ENCODE peak calls at places on chromosomes 3 and 15, in seven cellular contexts. E is HepG2, W is K562, G is GM12891, V is GM12892, Y is GM12878, L is SK-N-SH. K is an unnamed sample.

GRCh38 chr3:52210550-52211046 is 12.6 kb downstream of the ALAS1 start:
- DNase-seq in E (peak), W (no peak), G (no peak), V (no peak), Y (no peak), L (no peak), K (no peak)

GRCh38 chr3:195701042-195701910 is 19.5 kb upstream of the MUC20 start:
- DNase-seq in E (no peak), W (no peak), G (no peak), V (no peak), Y (no peak), L (no peak), K (no peak)

GRCh38 chr3:141348848-141349247 is 19.5 kb upstream of the ZBTB38 start:
- DNase-seq in E (no peak), W (no peak), G (no peak), V (no peak), Y (no peak), L (no peak), K (no peak)

GRCh38 chr3:181265750-181266333 is 276.3 kb upstream of the DNAJC19 start:
- DNase-seq in E (no peak), W (no peak), G (no peak), V (no peak), Y (no peak), L (no peak), K (no peak)

GRCh38 chr3:99542771-99543518 is 95.4 kb upstream of the COL8A1 start:
- DNase-seq in E (no peak), W (no peak), G (no peak), V (no peak), Y (no peak), L (no peak), K (no peak)

GRCh38 chr15:51090753-51091152 is 4.0 kb downstream of the TNFAIP8L3 start:
- DNase-seq in E (no peak), W (no peak), G (no peak), V (no peak), Y (no peak), L (no peak), K (no peak)

GRCh38 chr3:32423956-32424558 is 32.4 kb downstream of the CMTM7 start:
- DNase-seq in E (no peak), W (peak), G (no peak), V (no peak), Y (no peak), L (no peak), K (no peak)

GRCh38 chr3:9727041-9727595 is 4.4 kb upstream of the BRPF1 start:
- DNase-seq in E (peak), W (peak), G (no peak), V (no peak), Y (no peak), L (peak), K (peak)

GRCh38 chr3:155462672-155463071 is 169.2 kb upstream of the STRIT1 start:
- DNase-seq in E (no peak), W (no peak), G (no peak), V (no peak), Y (no peak), L (no peak), K (no peak)

GRCh38 chr3:167605871-167606270 is 47.9 kb downstream of the WDR49 start:
- DNase-seq in E (no peak), W (no peak), G (no peak), V (no peak), Y (no peak), L (no peak), K (no peak)

GRCh38 chr3:8659242-8659641 is 14.6 kb upstream of the SSUH2 start:
- DNase-seq in E (no peak), W (no peak), G (no peak), V (no peak), Y (no peak), L (no peak), K (no peak)

DNA sequence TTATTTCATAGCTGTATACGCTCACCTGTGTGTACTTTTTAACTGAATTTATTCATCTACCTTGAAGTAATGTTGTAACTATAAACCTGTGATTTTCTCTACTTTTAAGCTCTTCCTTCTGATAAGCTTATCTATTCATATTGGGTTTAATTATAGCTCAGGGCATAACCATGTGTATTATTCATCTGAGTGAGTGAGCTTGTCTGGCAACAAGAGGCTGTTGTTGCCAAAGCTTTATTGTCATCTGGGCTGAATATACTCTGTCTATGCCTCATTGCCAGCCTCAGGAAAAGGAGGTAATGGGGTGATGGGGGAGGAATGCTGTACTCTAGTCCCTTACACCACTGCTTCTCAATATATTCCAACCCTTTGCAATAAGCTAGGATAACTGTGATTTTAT is 292.4 kb downstream of the UBE2E2 start:
- DNase-seq in E (no peak), W (no peak), G (no peak), V (no peak), Y (no peak), L (peak), K (no peak)
- TF ChIP-seq TAF1 in E (no peak), W (no peak), G (no peak), V (no peak), Y (no peak), L (no peak), K (no peak)

GRCh38 chr15:67082007-67082536 is 16.7 kb downstream of the SMAD3 start:
- DNase-seq in E (no peak), W (peak), G (no peak), V (no peak), Y (no peak), L (no peak), K (no peak)
- TF ChIP-seq TAF1 in E (no peak), W (no peak), G (no peak), V (no peak), Y (peak), L (no peak), K (no peak)

GRCh38 chr3:101042996-101043686 is 49.9 kb upstream of the ABI3BP start:
- DNase-seq in E (no peak), W (no peak), G (no peak), V (no peak), Y (no peak), L (no peak), K (no peak)
- TF ChIP-seq TAF1 in E (no peak), W (no peak), G (no peak), V (no peak), Y (no peak), L (no peak), K (no peak)

GRCh38 chr3:19898725-19899124 is 35.3 kb downstream of the EFHB start:
- DNase-seq in E (peak), W (no peak), G (no peak), V (no peak), Y (no peak), L (no peak), K (no peak)

GRCh38 chr3:19901337-19901736 is 32.7 kb downstream of the EFHB start:
- DNase-seq in E (no peak), W (no peak), G (no peak), V (no peak), Y (no peak), L (no peak), K (no peak)

GRCh38 chr3:19901918-19902317 is 32.1 kb downstream of the EFHB start:
- DNase-seq in E (no peak), W (peak), G (no peak), V (no peak), Y (no peak), L (no peak), K (no peak)

GRCh38 chr3:19903649-19904048 is 30.4 kb downstream of the EFHB start:
- DNase-seq in E (no peak), W (no peak), G (no peak), V (no peak), Y (no peak), L (no peak), K (no peak)

DNA sequence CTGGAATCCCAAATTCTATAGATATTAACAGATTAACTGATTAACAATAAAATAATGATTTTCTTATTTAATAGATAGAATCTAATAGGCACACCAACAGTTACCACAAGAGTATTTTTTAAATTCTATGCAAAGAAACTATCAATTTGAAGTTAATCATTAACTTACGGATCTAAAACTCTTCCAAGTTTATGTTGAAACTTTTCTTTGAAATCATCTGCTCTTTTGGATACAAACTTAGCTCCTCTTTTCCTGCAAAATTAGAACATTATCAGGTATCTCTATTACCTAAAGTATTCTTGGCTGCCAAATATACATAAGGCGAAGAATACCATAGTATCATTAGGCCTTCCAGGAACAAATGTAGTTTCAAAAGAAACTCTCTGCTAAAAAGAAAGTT is 34.8 kb downstream of the EFHB start:
- DNase-seq in E (peak), W (no peak), G (no peak), V (no peak), Y (no peak), L (no peak), K (no peak)
- TF ChIP-seq TAF1 in E (no peak), W (no peak), G (no peak), V (no peak), Y (no peak), L (no peak), K (no peak)

GRCh38 chr3:14991148-14991742 is 43.9 kb downstream of the NR2C2 start:
- DNase-seq in E (no peak), W (no peak), G (no peak), V (no peak), Y (no peak), L (no peak), K (no peak)
- TF ChIP-seq TAF1 in E (no peak), W (no peak), G (no peak), V (no peak), Y (no peak), L (no peak), K (no peak)

DNA sequence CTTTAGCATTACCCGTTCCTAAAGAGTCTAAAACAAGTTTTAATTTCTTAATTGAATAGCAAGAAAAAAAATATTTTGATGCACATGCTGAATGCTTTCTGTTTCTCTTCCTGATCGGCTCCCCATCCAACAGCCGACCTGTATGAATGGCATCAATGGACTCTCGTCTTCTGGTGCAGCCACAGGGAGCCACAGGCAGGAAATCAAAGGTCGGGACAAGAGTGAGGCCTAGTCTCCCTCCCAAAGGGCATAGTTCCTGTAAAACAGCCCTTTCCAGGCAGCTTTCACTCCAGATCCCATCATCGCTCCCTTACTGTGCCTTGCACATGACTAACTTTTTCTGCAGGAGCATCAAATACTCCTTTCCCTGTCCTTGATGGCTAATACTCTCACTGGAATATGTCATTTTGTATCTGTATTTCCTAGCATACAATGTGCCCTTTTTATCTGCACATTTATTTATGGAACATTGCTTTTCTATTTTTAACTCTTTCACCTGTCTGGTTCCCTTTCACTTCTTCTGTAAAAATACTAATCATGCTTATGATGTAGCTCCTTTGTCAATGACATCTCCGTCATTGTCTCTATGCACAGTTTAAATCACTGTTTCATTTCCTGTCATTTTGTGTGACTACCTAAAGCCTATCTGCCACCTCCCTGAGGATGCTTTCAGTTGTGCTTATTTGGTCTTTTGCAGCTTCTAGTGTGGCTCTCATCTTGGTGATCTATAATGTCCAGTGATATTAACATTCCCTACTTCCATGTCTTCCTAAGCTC is 326.2 kb downstream of the CTNNB1 start:
- DNase-seq in E (peak), W (no peak), G (no peak), V (no peak), Y (no peak), L (no peak), K (no peak)
- TF ChIP-seq TAF1 in E (no peak), W (no peak), G (no peak), V (no peak), Y (no peak), L (no peak), K (no peak)